ENCODE peak calls at places on chromosomes 6 and 20, in four cellular contexts. P, X, F and G are unnamed samples.

GRCh38 chr20:20690676-20691476 is 21.6 kb downstream of the RALGAPA2 start:
- DNase-seq in F (no peak), X (no peak), P (no peak), G (no peak)

GRCh38 chr6:170098428-170099170 is 192.3 kb downstream of the DLL1 start:
- DNase-seq in F (no peak), X (no peak), P (no peak), G (no peak)

GRCh38 chr6:169571123-169571962 is 130.5 kb downstream of the WDR27 start:
- DNase-seq in F (peak), X (no peak), P (no peak), G (no peak)

GRCh38 chr20:44209691-44210421 is 715 bp downstream of the OSER1 start:
- DNase-seq in F (no peak), X (no peak), P (peak), G (peak)

GRCh38 chr20:57385940-57386339 is 5.3 kb upstream of the RBM38 start:
- DNase-seq in P (no peak), F (no peak), X (no peak), G (no peak)

GRCh38 chr6:125910518-125910917 is 46.1 kb upstream of the HINT3 start:
- DNase-seq in X (no peak), F (no peak), P (no peak), G (no peak)

GRCh38 chr20:46251211-46251673 is 57.1 kb downstream of the CDH22 start:
- DNase-seq in P (peak), X (no peak), F (no peak), G (peak)

GRCh38 chr20:37242503-37242902 is 19.1 kb downstream of the GHRH start:
- DNase-seq in P (no peak), X (no peak), F (no peak), G (no peak)

GRCh38 chr20:8447262-8448120 is 315.4 kb downstream of the PLCB1 start:
- DNase-seq in P (no peak), F (no peak), X (no peak), G (no peak)